ENCODE peak calls at places on chromosomes 6 and 20, in six cellular contexts. Y, R, D, H, Z and M are unnamed samples.

GRCh38 chr6:95249176-95249575 is 328.2 kb upstream of the MANEA start:
- DNase-seq in Y (no peak), R (no peak), D (no peak), H (no peak), Z (no peak), M (peak)

GRCh38 chr20:7841967-7842301 is 98.3 kb downstream of the HAO1 start:
- DNase-seq in Y (no peak), R (no peak), D (peak), H (no peak), Z (no peak), M (peak)

GRCh38 chr6:138231399-138231886 is 13.2 kb upstream of the PBOV1 start:
- DNase-seq in Y (no peak), R (no peak), D (peak), H (no peak), Z (no peak), M (peak)

GRCh38 chr6:105192707-105193465 is 13.1 kb upstream of the POPDC3 start:
- DNase-seq in Y (no peak), R (no peak), D (no peak), H (no peak), Z (no peak), M (peak)

GRCh38 chr20:2619961-2620595 is 32.4 kb upstream of the NOP56 start:
- DNase-seq in Y (no peak), R (no peak), D (no peak), H (no peak), Z (no peak), M (peak)

GRCh38 chr20:51526105-51526470 is 16.4 kb downstream of the NFATC2 start:
- DNase-seq in Y (no peak), R (no peak), D (no peak), H (no peak), Z (no peak), M (peak)

GRCh38 chr6:101668496-101668895 is 275.0 kb downstream of the GRIK2 start:
- DNase-seq in Y (no peak), R (no peak), D (no peak), H (no peak), Z (no peak), M (peak)

GRCh38 chr6:70886661-70887060 is 70.2 kb downstream of the B3GAT2 start:
- DNase-seq in Y (no peak), R (no peak), D (no peak), H (no peak), Z (no peak), M (no peak)

GRCh38 chr20:63217706-63218105 is 1.8 kb upstream of the YTHDF1 start:
- DNase-seq in Y (no peak), R (no peak), D (no peak), H (no peak), Z (no peak), M (peak)

GRCh38 chr20:1945134-1945618 is 48.7 kb downstream of the PDYN start:
- DNase-seq in Y (peak), R (peak), D (peak), H (peak), Z (no peak), M (peak)

GRCh38 chr20:34703573-34704176 is 469 bp upstream of the TP53INP2 start:
- DNase-seq in Y (no peak), R (no peak), D (peak), H (peak), Z (no peak), M (peak)

GRCh38 chr6:2554651-2555050 is 196.1 kb downstream of the MYLK4 start:
- DNase-seq in Y (no peak), R (no peak), D (no peak), H (no peak), Z (no peak), M (peak)

GRCh38 chr20:61535536-61535935 is 283.5 kb downstream of the CDH4 start:
- DNase-seq in Y (no peak), R (peak), D (no peak), H (no peak), Z (no peak), M (no peak)

GRCh38 chr6:151155095-151155494 is 84.7 kb upstream of the AKAP12 start:
- DNase-seq in Y (no peak), R (no peak), D (no peak), H (no peak), Z (no peak), M (no peak)

GRCh38 chr20:1185781-1186334 is 1.1 kb upstream of the TMEM74B start:
- DNase-seq in Y (peak), R (no peak), D (peak), H (peak), Z (no peak), M (peak)

GRCh38 chr6:72824833-72825232 is 203.0 kb downstream of the KCNQ5 start:
- DNase-seq in Y (no peak), R (no peak), D (no peak), H (no peak), Z (peak), M (peak)

GRCh38 chr20:8074931-8075330 is 55.4 kb upstream of the TMX4 start:
- DNase-seq in Y (no peak), R (no peak), D (no peak), H (no peak), Z (no peak), M (no peak)

GRCh38 chr20:10481671-10482070 is 46.6 kb downstream of the SLX4IP start:
- DNase-seq in Y (no peak), R (no peak), D (no peak), H (no peak), Z (no peak), M (no peak)

GRCh38 chr6:142913511-142914047 is 31.4 kb downstream of the HIVEP2 start:
- DNase-seq in Y (peak), R (peak), D (no peak), H (no peak), Z (peak), M (no peak)

GRCh38 chr6:69138893-69139494 is 503.9 kb downstream of the ADGRB3 start:
- DNase-seq in Y (no peak), R (no peak), D (no peak), H (no peak), Z (no peak), M (peak)

GRCh38 chr6:158285321-158285960 is 26.8 kb upstream of the TULP4 start:
- DNase-seq in Y (no peak), R (no peak), D (no peak), H (no peak), Z (no peak), M (peak)

GRCh38 chr6:105713474-105714118 is 310.7 kb upstream of the PREP start:
- DNase-seq in Y (no peak), R (no peak), D (no peak), H (no peak), Z (no peak), M (no peak)

GRCh38 chr20:46400828-46401477 is 5.5 kb downstream of the ELMO2 start:
- DNase-seq in Y (no peak), R (no peak), D (peak), H (no peak), Z (peak), M (peak)

GRCh38 chr6:165220030-165220429 is 89.4 kb downstream of the C6orf118 start:
- DNase-seq in Y (no peak), R (no peak), D (no peak), H (no peak), Z (no peak), M (no peak)

GRCh38 chr6:9927271-9927670 is 487.6 kb downstream of the TFAP2A start:
- DNase-seq in Y (no peak), R (no peak), D (no peak), H (no peak), Z (no peak), M (peak)

GRCh38 chr20:22607695-22608094 is 23.3 kb upstream of the FOXA2 start:
- DNase-seq in Y (no peak), R (no peak), D (no peak), H (no peak), Z (no peak), M (no peak)

GRCh38 chr20:62921119-62921687 is 5.1 kb downstream of the DIDO1 start:
- DNase-seq in Y (no peak), R (no peak), D (peak), H (no peak), Z (no peak), M (peak)

GRCh38 chr6:97401533-97401932 is 118.5 kb upstream of the MMS22L start:
- DNase-seq in Y (no peak), R (no peak), D (no peak), H (no peak), Z (no peak), M (peak)

GRCh38 chr6:122059918-122060317 is 339.5 kb upstream of the HSF2 start:
- DNase-seq in Y (no peak), R (no peak), D (no peak), H (no peak), Z (no peak), M (no peak)

DNA sequence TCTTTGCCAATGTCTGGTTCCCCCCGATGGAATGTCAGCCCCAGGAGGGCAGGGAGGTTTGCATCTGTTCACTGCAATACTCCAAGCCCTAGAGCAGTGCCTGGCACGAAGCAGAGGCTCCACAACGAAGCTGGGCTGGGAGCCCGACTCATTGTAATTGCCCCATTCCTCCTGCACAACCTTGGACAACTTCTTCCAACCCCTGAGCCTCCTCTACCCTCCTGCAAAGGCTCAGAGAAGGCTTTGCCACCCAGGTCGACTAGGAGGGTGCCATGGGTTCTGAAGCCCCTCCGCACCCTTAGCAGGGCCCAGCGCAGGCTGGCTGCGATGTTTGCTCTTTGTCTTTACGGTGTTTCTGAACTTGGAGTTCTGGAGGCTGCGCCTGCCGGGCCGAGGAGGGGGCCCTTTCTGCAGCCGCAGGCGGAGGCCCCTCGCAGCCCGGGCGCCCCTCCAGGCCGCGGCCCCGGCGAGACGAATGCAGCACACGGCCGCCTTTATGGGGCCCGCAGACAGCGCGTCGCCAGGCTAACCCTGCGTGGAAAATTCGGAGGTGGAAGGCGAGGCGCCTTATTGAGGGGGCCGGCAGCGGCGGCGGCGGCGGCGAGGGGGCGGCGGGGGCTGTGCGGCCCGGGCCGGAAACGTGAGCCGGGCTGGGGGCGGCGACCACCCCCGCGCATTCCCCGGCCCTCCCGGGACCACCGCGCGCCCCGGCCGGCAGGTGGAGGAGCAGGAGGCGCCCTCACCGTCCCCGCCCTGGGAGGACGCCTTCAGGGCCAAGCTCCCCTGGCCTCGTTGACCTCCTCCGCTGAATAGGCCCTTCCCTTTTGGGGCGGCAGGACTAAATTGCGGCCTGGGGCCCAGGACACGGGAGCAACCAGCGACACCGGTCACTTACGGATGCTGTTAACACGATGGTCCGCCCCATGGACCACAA is 27.0 kb downstream of the SNAI1 start:
- DNase-seq in Y (no peak), R (no peak), D (no peak), H (no peak), Z (no peak), M (no peak)
- H3K4me3 ChIP-seq in Y (no peak), R (no peak), D (no peak), H (no peak), Z (no peak), M (no peak)

DNA sequence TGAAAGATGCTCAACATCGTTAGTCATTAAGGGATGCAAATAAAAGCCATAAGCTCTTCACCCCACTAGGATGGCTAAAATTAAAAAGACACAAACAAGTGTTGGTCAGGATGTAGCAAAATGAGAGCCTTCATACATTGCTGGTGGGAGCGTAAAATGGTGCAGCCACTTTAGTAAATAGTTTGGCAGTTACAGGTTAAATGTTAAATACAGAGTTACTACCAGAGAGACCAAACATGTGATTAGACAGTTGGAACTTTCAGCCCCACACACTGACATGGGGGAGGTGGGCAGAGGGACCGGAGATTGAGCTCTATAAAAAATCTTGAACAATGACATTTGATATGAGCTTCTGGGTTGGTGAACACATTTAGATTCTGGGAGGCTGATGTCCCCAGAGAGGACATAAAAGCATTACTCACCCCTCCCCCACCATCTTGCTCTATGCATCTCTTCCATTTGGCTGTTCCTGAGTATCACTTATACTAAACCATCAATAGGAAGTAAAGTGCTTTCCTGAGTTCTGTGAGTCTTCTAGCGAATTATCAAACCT is 20.3 kb upstream of the ZNF318 start:
- DNase-seq in Y (no peak), R (no peak), D (no peak), H (no peak), Z (no peak), M (no peak)
- H3K4me3 ChIP-seq in Y (no peak), R (no peak), D (no peak), H (no peak), Z (no peak), M (no peak)

GRCh38 chr20:41510224-41510623 is 108.0 kb downstream of the CHD6 start:
- DNase-seq in Y (no peak), R (no peak), D (no peak), H (no peak), Z (no peak), M (no peak)
- H3K4me3 ChIP-seq in Y (no peak), R (no peak), D (no peak), H (no peak), Z (no peak), M (no peak)

GRCh38 chr20:16501236-16501635 is 72.0 kb downstream of the KIF16B start:
- DNase-seq in Y (no peak), R (no peak), D (no peak), H (no peak), Z (no peak), M (no peak)

GRCh38 chr20:16500197-16500596 is 73.1 kb downstream of the KIF16B start:
- DNase-seq in Y (no peak), R (no peak), D (no peak), H (no peak), Z (no peak), M (no peak)

DNA sequence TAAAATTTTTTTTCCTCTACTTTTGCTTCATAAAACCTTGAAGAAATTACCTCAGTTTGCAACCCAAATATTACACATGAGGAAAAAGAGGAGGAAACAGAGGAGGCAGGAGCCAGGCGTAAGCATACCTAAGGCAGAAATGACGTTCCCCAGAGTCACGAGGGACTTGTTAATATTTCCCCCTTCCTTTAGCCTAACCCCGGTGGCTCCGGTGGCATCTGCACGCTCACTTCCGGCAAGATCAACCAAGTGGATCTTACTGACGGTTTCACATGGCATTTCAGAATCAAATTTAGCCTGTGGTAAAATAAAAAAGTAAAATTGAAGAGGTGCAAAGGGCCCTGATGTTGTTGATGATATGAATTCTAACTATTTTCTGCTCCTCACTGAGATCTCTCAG is 67.4 kb downstream of the KIF16B start:
- DNase-seq in Y (no peak), R (no peak), D (no peak), H (no peak), Z (peak), M (no peak)
- H3K4me3 ChIP-seq in Y (no peak), R (no peak), D (no peak), H (no peak), Z (no peak), M (no peak)

GRCh38 chr6:108168980-108169800 is 3.4 kb downstream of the NR2E1 start:
- DNase-seq in Y (no peak), R (no peak), D (no peak), H (no peak), Z (no peak), M (no peak)
- H3K4me3 ChIP-seq in Y (peak), R (peak), D (no peak), H (no peak), Z (no peak), M (no peak)

DNA sequence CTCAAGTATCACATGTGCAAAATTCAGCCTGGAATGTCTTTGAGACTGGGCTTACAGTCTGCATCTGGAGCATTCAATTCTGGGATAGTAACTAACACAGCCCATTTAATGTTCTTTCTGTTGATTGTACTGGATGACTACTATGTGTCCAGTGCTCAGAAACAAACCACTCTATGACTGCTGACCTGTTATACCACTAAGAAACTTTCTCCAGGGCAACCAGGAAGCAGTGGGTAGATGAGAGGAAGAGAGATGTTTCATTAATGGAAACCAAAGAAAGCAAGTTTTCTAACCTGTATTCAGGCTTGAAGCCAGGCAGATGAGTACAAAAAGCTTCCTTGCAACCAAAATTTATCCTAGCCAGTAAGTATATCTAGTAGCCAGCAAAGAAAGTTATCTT is 26.7 kb downstream of the FBXL4 start:
- DNase-seq in Y (no peak), R (no peak), D (no peak), H (no peak), Z (no peak), M (no peak)
- H3K4me3 ChIP-seq in Y (no peak), R (no peak), D (no peak), H (no peak), Z (no peak), M (no peak)

GRCh38 chr6:14984454-14984853 is 261.4 kb upstream of the JARID2 start:
- DNase-seq in Y (peak), R (no peak), D (peak), H (no peak), Z (no peak), M (peak)
- H3K4me3 ChIP-seq in Y (no peak), R (no peak), D (no peak), H (no peak), Z (no peak), M (no peak)

GRCh38 chr20:56345911-56346310 is 12.9 kb upstream of the FAM210B start:
- DNase-seq in Y (no peak), R (no peak), D (no peak), H (no peak), Z (no peak), M (no peak)

GRCh38 chr20:56342783-56343182 is 16.0 kb upstream of the FAM210B start:
- DNase-seq in Y (no peak), R (no peak), D (no peak), H (no peak), Z (no peak), M (no peak)

GRCh38 chr20:56348306-56348695 is 10.5 kb upstream of the FAM210B start:
- DNase-seq in Y (no peak), R (no peak), D (peak), H (no peak), Z (no peak), M (no peak)

GRCh38 chr20:56347628-56348305 is 11.0 kb upstream of the FAM210B start:
- DNase-seq in Y (no peak), R (no peak), D (no peak), H (no peak), Z (no peak), M (no peak)

DNA sequence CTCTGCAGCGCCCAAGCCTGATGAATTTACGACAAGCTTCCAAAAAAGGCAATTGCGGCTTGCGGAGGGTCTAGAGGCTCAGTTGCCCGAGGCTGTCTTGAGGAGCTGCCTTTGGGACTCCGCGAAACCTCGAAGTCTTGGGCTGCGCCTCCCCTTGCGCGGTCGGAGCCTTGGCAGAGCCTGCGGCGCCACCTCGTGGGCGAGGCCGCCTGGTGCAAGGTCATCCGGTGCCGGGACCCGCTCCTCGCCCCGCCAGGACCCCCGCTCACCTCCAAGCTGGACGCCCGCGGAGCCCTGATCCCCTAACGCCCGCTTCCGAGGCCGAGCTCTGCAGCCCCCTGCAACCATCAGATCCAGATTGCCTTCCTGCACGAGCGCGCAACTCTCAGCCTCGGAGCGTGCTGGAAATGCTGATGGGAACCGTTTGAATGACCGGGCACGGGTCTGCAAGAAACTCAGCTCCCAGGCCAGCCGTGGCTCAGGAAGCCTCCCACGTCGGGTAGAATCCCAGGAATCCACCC is 14.9 kb upstream of the FAM210B start:
- DNase-seq in Y (peak), R (peak), D (peak), H (peak), Z (peak), M (peak)
- H3K4me3 ChIP-seq in Y (no peak), R (no peak), D (peak), H (no peak), Z (no peak), M (no peak)